ENCODE peak calls at places on chromosome 4, in six cellular contexts. A, E, H, S, O and Y are unnamed samples.

GRCh38 chr4:39046243-39046642 is 14.0 kb upstream of the TMEM156 start:
- DNase-seq in S (no peak), O (no peak), H (no peak), E (no peak), A (no peak), Y (no peak)

GRCh38 chr4:7430368-7430964 is 4.3 kb downstream of the PSAPL1 start:
- DNase-seq in E (no peak), S (no peak), O (no peak), A (no peak), H (no peak), Y (no peak)

GRCh38 chr4:164731827-164732474 is 22.0 kb upstream of the SMIM31 start:
- DNase-seq in S (no peak), H (no peak), A (peak), O (no peak), E (peak), Y (no peak)

GRCh38 chr4:171186700-171187099 is 626.5 kb upstream of the GALNTL6 start:
- DNase-seq in E (no peak), H (no peak), A (no peak), O (no peak), S (no peak), Y (no peak)

GRCh38 chr4:113232194-113232593 is 182.7 kb downstream of the ANK2 start:
- DNase-seq in H (no peak), O (no peak), S (no peak), E (no peak), A (no peak), Y (no peak)

GRCh38 chr4:186104895-186105720 is 604 bp downstream of the FAM149A start:
- DNase-seq in H (no peak), S (no peak), E (no peak), O (no peak), A (no peak), Y (no peak)

GRCh38 chr4:33107813-33108212 is 2387.6 kb downstream of the PCDH7 start:
- DNase-seq in O (no peak), H (no peak), S (no peak), E (no peak), A (no peak), Y (no peak)

GRCh38 chr4:152951348-152951747 is 15.2 kb downstream of the FHDC1 start:
- DNase-seq in S (no peak), E (no peak), O (no peak), H (no peak), A (no peak), Y (no peak)

GRCh38 chr4:7892212-7893019 is 47.2 kb downstream of the AFAP1 start:
- DNase-seq in S (peak), H (no peak), A (no peak), O (no peak), E (no peak), Y (no peak)

GRCh38 chr4:108270466-108271450 is 102.0 kb upstream of the LEF1 start:
- DNase-seq in H (no peak), S (no peak), O (no peak), A (no peak), E (no peak), Y (no peak)

GRCh38 chr4:169253904-169254303 is 16.9 kb downstream of the SH3RF1 start:
- DNase-seq in O (no peak), H (no peak), E (no peak), S (no peak), A (no peak), Y (no peak)

GRCh38 chr4:94126669-94127068 is 81.0 kb upstream of the SMARCAD1 start:
- DNase-seq in S (no peak), A (no peak), E (no peak), H (no peak), O (no peak), Y (no peak)

GRCh38 chr4:13559414-13559813 is 15.1 kb upstream of the NKX3-2 start:
- DNase-seq in O (no peak), A (no peak), H (no peak), S (no peak), E (no peak), Y (no peak)

GRCh38 chr4:115234405-115235093 is 121.1 kb upstream of the NDST4 start:
- DNase-seq in A (no peak), H (no peak), O (no peak), S (no peak), E (no peak), Y (peak)

GRCh38 chr4:45317276-45317675 is 590.9 kb upstream of the GNPDA2 start:
- DNase-seq in H (no peak), S (no peak), O (no peak), E (no peak), A (no peak), Y (no peak)

GRCh38 chr4:117986331-117986730 is 48.0 kb upstream of the NDST3 start:
- DNase-seq in E (no peak), H (no peak), A (no peak), O (no peak), S (no peak), Y (no peak)

GRCh38 chr4:41207330-41207831 is 7.0 kb downstream of the APBB2 start:
- DNase-seq in H (no peak), O (no peak), A (no peak), E (no peak), S (no peak), Y (no peak)

GRCh38 chr4:7055990-7056325 is 11.9 kb downstream of the GRPEL1 start:
- DNase-seq in H (no peak), S (no peak), A (no peak), O (no peak), E (no peak), Y (no peak)

GRCh38 chr4:92387459-92388069 is 83.8 kb downstream of the GRID2 start:
- DNase-seq in O (no peak), H (peak), A (no peak), S (no peak), E (no peak), Y (peak)

GRCh38 chr4:104408893-104409292 is 85.8 kb downstream of the CXXC4 start:
- DNase-seq in H (no peak), A (no peak), E (no peak), S (no peak), O (no peak), Y (no peak)

GRCh38 chr4:5770051-5770450 is 59.0 kb downstream of the EVC start:
- DNase-seq in O (no peak), E (no peak), A (no peak), H (no peak), S (no peak), Y (no peak)

GRCh38 chr4:114364857-114365256 is 233.8 kb upstream of the UGT8 start:
- DNase-seq in O (no peak), S (no peak), E (no peak), A (no peak), H (no peak), Y (no peak)

GRCh38 chr4:169164669-169165415 is 105.9 kb downstream of the SH3RF1 start:
- DNase-seq in S (no peak), H (no peak), A (no peak), E (no peak), O (no peak), Y (no peak)

GRCh38 chr4:69054578-69055200 is 41.6 kb upstream of the UGT2B7 start:
- DNase-seq in E (no peak), O (no peak), H (no peak), A (no peak), S (no peak), Y (no peak)

GRCh38 chr4:154030152-154030551 is 241.3 kb upstream of the SFRP2 start:
- DNase-seq in O (no peak), A (no peak), S (no peak), H (no peak), E (no peak), Y (no peak)

GRCh38 chr4:648579-649292 is 23.4 kb downstream of the PDE6B start:
- DNase-seq in E (no peak), H (no peak), S (no peak), O (no peak), A (no peak), Y (no peak)

GRCh38 chr4:98166025-98166730 is 22.9 kb upstream of the STPG2 start:
- DNase-seq in S (peak), A (no peak), E (no peak), O (no peak), H (no peak), Y (peak)

GRCh38 chr4:115165503-115165902 is 52.1 kb upstream of the NDST4 start:
- DNase-seq in H (no peak), O (no peak), A (no peak), S (no peak), E (no peak), Y (no peak)

GRCh38 chr4:140693577-140693976 is 62.6 kb downstream of the TBC1D9 start:
- DNase-seq in E (no peak), A (no peak), S (no peak), H (no peak), O (no peak), Y (no peak)

GRCh38 chr4:40763228-40763716 is 13.5 kb downstream of the NSUN7 start:
- DNase-seq in A (no peak), O (no peak), S (no peak), E (no peak), H (no peak), Y (no peak)

GRCh38 chr4:8107146-8107657 is 51.4 kb downstream of the ABLIM2 start:
- DNase-seq in E (no peak), A (no peak), S (no peak), O (no peak), H (no peak), Y (no peak)

GRCh38 chr4:78652282-78652876 is 100.8 kb downstream of the ANXA3 start:
- DNase-seq in E (no peak), S (no peak), A (no peak), O (no peak), H (peak), Y (peak)

GRCh38 chr4:182367153-182367552 is 124.0 kb downstream of the TENM3 start:
- DNase-seq in E (no peak), H (no peak), A (no peak), O (no peak), S (no peak), Y (no peak)

GRCh38 chr4:3392319-3392718 is 49.4 kb upstream of the HGFAC start:
- DNase-seq in O (no peak), E (no peak), S (no peak), H (no peak), A (no peak), Y (no peak)